ENCODE peak calls at places on chromosomes 2 and 18, in eight cellular contexts. L is T-helper 17 cell; T is neuronal stem cell; I is left ventricle myocardium inferior; E is cardiac muscle cell; P is HEK293T; M is activated naive CD4-positive, alpha-beta T cell treated with anti-CD3 and anti-CD28 coated beads, Interleukin-2, amount 50 U/mL, for 72 hours; H is SK-N-SH. F is an unnamed sample.
A peak's percentile ranks its signal among the peaks of the same experiment; 100 is the strongest.

GRCh38 chr2:156704132-156704531 is 268.0 kb downstream of the GPD2 start:
- DNase-seq in L (no peak), T (no peak), I (no peak), E (no peak), P (no peak), M (no peak), H (no peak), F (no peak)

GRCh38 chr2:27954261-27954673 is 63.7 kb downstream of the BABAM2 start:
- DNase-seq in L (no peak), T (no peak), I (no peak), E (no peak), P (no peak), M (no peak), H (no peak), F (no peak)

GRCh38 chr2:63059434-63060078 is 8.9 kb downstream of the OTX1 start:
- DNase-seq in L (no peak), T (no peak), I (no peak), E (no peak), P (no peak), M (peak; percentile 4), H (peak; percentile 50), F (no peak)

GRCh38 chr2:24683408-24683807 is 109.8 kb downstream of the PTRHD1 start:
- DNase-seq in L (no peak), T (no peak), I (no peak), E (no peak), P (no peak), M (no peak), H (no peak), F (no peak)

GRCh38 chr2:37676274-37676673 is 4.8 kb upstream of the CDC42EP3 start:
- DNase-seq in L (no peak), T (no peak), I (no peak), E (no peak), P (no peak), M (no peak), H (no peak), F (peak; percentile 75)

GRCh38 chr2:175766880-175767279 is 235.2 kb downstream of the LNPK start:
- DNase-seq in L (no peak), T (no peak), I (no peak), E (no peak), P (no peak), M (no peak), H (no peak), F (no peak)

GRCh38 chr2:200137691-200138090 is 168.8 kb upstream of the SPATS2L start:
- DNase-seq in L (no peak), T (no peak), I (no peak), E (no peak), P (no peak), M (no peak), H (no peak), F (no peak)

GRCh38 chr2:55364189-55365055 is 55.2 kb downstream of the CCDC88A start:
- DNase-seq in L (no peak), T (no peak), I (no peak), E (no peak), P (no peak), M (no peak), H (no peak), F (peak; percentile 25)

GRCh38 chr2:11930211-11930761 is 183.9 kb downstream of the LPIN1 start:
- DNase-seq in L (no peak), T (no peak), I (no peak), E (no peak), P (no peak), M (no peak), H (peak; percentile 32), F (no peak)

GRCh38 chr18:51603551-51603950 is 406.1 kb upstream of the MEX3C start:
- DNase-seq in L (no peak), T (no peak), I (no peak), E (peak; percentile 68), P (no peak), M (no peak), H (no peak), F (no peak)

GRCh38 chr2:208320686-208321085 is 54.6 kb downstream of the PIKFYVE start:
- DNase-seq in L (no peak), T (no peak), I (peak; percentile 52), E (peak; percentile 61), P (no peak), M (no peak), H (no peak), F (no peak)

GRCh38 chr2:235551965-235552364 is 58.1 kb downstream of the AGAP1 start:
- DNase-seq in L (no peak), T (peak; percentile 9), I (peak; percentile 38), E (peak; percentile 70), P (peak; percentile 61), M (no peak), H (peak; percentile 76), F (peak; percentile 43)

GRCh38 chr2:177543007-177543760 is 150.6 kb downstream of the AGPS start:
- DNase-seq in L (no peak), T (no peak), I (no peak), E (no peak), P (no peak), M (no peak), H (no peak), F (no peak)

GRCh38 chr18:54558609-54559585 is 32.1 kb upstream of the DYNAP start:
- DNase-seq in L (no peak), T (no peak), I (no peak), E (peak; percentile 28), P (no peak), M (no peak), H (peak; percentile 17), F (no peak)

GRCh38 chr2:7904319-7904718 is 777.5 kb upstream of the ID2 start:
- DNase-seq in L (no peak), T (no peak), I (no peak), E (no peak), P (no peak), M (no peak), H (no peak), F (no peak)

GRCh38 chr2:186424265-186424664 is 61.8 kb upstream of the ZC3H15 start:
- DNase-seq in L (no peak), T (no peak), I (no peak), E (no peak), P (no peak), M (no peak), H (no peak), F (no peak)

GRCh38 chr18:11320981-11321380 is 171.6 kb upstream of the PIEZO2 start:
- DNase-seq in L (no peak), T (no peak), I (no peak), E (no peak), P (no peak), M (no peak), H (no peak), F (no peak)

GRCh38 chr2:105744909-105745853 is at the start of gene NCK2:
- DNase-seq in L (no peak), T (peak; percentile 27), I (peak; percentile 19), E (peak; percentile 55), P (peak; percentile 42), M (peak; percentile 45), H (peak; percentile 87), F (no peak)

GRCh38 chr2:163210430-163210918 is 371.9 kb upstream of the KCNH7 start:
- DNase-seq in L (no peak), T (no peak), I (no peak), E (no peak), P (no peak), M (no peak), H (no peak), F (no peak)

GRCh38 chr2:26588576-26588975 is 52.6 kb downstream of the CIB4 start:
- DNase-seq in L (no peak), T (no peak), I (no peak), E (no peak), P (no peak), M (no peak), H (peak; percentile 20), F (no peak)

GRCh38 chr18:48800877-48801727 is 149.7 kb downstream of the SMAD7 start:
- DNase-seq in L (no peak), T (no peak), I (peak; percentile 10), E (no peak), P (no peak), M (no peak), H (no peak), F (no peak)

F was measured in kidney epithelial cell.